ENCODE peak calls at places on chromosomes 2 and 18, in nine cellular contexts. K, W, L, R, E, J, T, B and M are unnamed samples.

GRCh38 chr2:67564076-67564475 is 166.9 kb downstream of the ETAA1 start:
- DNase-seq in K (no peak), W (no peak), L (peak), R (no peak), E (no peak), J (no peak), T (no peak), B (no peak), M (no peak)

GRCh38 chr2:45649457-45649854 is 2.0 kb upstream of the PRKCE start:
- DNase-seq in K (no peak), W (peak), L (peak), R (no peak), E (no peak), J (no peak), T (no peak), B (no peak), M (no peak)

GRCh38 chr2:28185881-28186280 is 206.8 kb upstream of the FOSL2 start:
- DNase-seq in K (no peak), W (no peak), L (peak), R (no peak), E (no peak), J (no peak), T (no peak), B (no peak), M (no peak)

GRCh38 chr2:238963970-238964331 is 116.1 kb downstream of the TWIST2 start:
- DNase-seq in K (no peak), W (no peak), L (no peak), R (no peak), E (no peak), J (no peak), T (no peak), B (no peak), M (no peak)

GRCh38 chr18:54086046-54086802 is 138.2 kb downstream of the MBD2 start:
- DNase-seq in K (no peak), W (no peak), L (no peak), R (no peak), E (no peak), J (no peak), T (no peak), B (no peak), M (no peak)

GRCh38 chr2:200308001-200308400 is 1.5 kb downstream of the SPATS2L start:
- DNase-seq in K (no peak), W (no peak), L (peak), R (no peak), E (no peak), J (no peak), T (no peak), B (no peak), M (no peak)

GRCh38 chr2:217761645-217762277 is 241.0 kb downstream of the TNS1 start:
- DNase-seq in K (no peak), W (no peak), L (no peak), R (no peak), E (no peak), J (no peak), T (no peak), B (no peak), M (no peak)

GRCh38 chr2:96539215-96539920 is 2.8 kb downstream of the ARID5A start:
- DNase-seq in K (peak), W (no peak), L (no peak), R (no peak), E (no peak), J (no peak), T (no peak), B (no peak), M (no peak)

GRCh38 chr2:231110551-231110950 is 14.3 kb downstream of the HTR2B start:
- DNase-seq in K (no peak), W (no peak), L (peak), R (no peak), E (no peak), J (no peak), T (no peak), B (no peak), M (no peak)

GRCh38 chr2:8574196-8575010 is 107.5 kb upstream of the ID2 start:
- DNase-seq in K (peak), W (peak), L (no peak), R (no peak), E (peak), J (no peak), T (peak), B (no peak), M (peak)

GRCh38 chr18:58241026-58241679 is 197.1 kb downstream of the NEDD4L start:
- DNase-seq in K (no peak), W (no peak), L (no peak), R (no peak), E (no peak), J (no peak), T (no peak), B (no peak), M (no peak)

GRCh38 chr2:173659522-173659921 is 304.9 kb downstream of the CDCA7 start:
- DNase-seq in K (no peak), W (no peak), L (no peak), R (no peak), E (no peak), J (no peak), T (no peak), B (no peak), M (no peak)

GRCh38 chr18:49238433-49239042 is 221.9 kb downstream of the DYM start:
- DNase-seq in K (no peak), W (peak), L (peak), R (no peak), E (no peak), J (no peak), T (peak), B (no peak), M (no peak)

GRCh38 chr2:11585071-11585470 is 51.2 kb downstream of the GREB1 start:
- DNase-seq in K (peak), W (no peak), L (no peak), R (no peak), E (peak), J (no peak), T (no peak), B (no peak), M (no peak)

GRCh38 chr2:197255550-197255949 is 55.0 kb downstream of the ANKRD44 start:
- DNase-seq in K (peak), W (peak), L (peak), R (peak), E (no peak), J (no peak), T (no peak), B (peak), M (peak)

GRCh38 chr2:101442667-101443061 is 32.2 kb downstream of the RFX8 start:
- DNase-seq in K (no peak), W (no peak), L (no peak), R (no peak), E (no peak), J (no peak), T (peak), B (no peak), M (no peak)

GRCh38 chr2:241678784-241679540 is 7.7 kb downstream of the DTYMK start:
- DNase-seq in K (no peak), W (no peak), L (no peak), R (no peak), E (no peak), J (no peak), T (no peak), B (no peak), M (no peak)

GRCh38 chr18:11828772-11829432 is 22.3 kb upstream of the CHMP1B start:
- DNase-seq in K (no peak), W (no peak), L (no peak), R (no peak), E (no peak), J (no peak), T (no peak), B (no peak), M (no peak)

GRCh38 chr2:238848941-238849853 is 1.3 kb downstream of the TWIST2 start:
- DNase-seq in K (no peak), W (no peak), L (peak), R (no peak), E (no peak), J (no peak), T (no peak), B (no peak), M (no peak)

GRCh38 chr18:3664563-3665178 is 214.7 kb downstream of the TGIF1 start:
- DNase-seq in K (no peak), W (peak), L (no peak), R (no peak), E (no peak), J (no peak), T (peak), B (no peak), M (no peak)

GRCh38 chr2:179446475-179447141 is 182.0 kb upstream of the SESTD1 start:
- DNase-seq in K (no peak), W (no peak), L (no peak), R (no peak), E (no peak), J (no peak), T (no peak), B (no peak), M (no peak)

GRCh38 chr2:195932-196331 is 67.9 kb downstream of the SH3YL1 start:
- DNase-seq in K (no peak), W (no peak), L (no peak), R (no peak), E (no peak), J (no peak), T (no peak), B (no peak), M (no peak)

GRCh38 chr2:193141-193552 is 70.7 kb downstream of the SH3YL1 start:
- DNase-seq in K (no peak), W (no peak), L (peak), R (no peak), E (no peak), J (no peak), T (no peak), B (no peak), M (no peak)

GRCh38 chr2:187825-188224 is 76.0 kb downstream of the SH3YL1 start:
- DNase-seq in K (no peak), W (no peak), L (no peak), R (no peak), E (no peak), J (no peak), T (no peak), B (no peak), M (no peak)

DNA sequence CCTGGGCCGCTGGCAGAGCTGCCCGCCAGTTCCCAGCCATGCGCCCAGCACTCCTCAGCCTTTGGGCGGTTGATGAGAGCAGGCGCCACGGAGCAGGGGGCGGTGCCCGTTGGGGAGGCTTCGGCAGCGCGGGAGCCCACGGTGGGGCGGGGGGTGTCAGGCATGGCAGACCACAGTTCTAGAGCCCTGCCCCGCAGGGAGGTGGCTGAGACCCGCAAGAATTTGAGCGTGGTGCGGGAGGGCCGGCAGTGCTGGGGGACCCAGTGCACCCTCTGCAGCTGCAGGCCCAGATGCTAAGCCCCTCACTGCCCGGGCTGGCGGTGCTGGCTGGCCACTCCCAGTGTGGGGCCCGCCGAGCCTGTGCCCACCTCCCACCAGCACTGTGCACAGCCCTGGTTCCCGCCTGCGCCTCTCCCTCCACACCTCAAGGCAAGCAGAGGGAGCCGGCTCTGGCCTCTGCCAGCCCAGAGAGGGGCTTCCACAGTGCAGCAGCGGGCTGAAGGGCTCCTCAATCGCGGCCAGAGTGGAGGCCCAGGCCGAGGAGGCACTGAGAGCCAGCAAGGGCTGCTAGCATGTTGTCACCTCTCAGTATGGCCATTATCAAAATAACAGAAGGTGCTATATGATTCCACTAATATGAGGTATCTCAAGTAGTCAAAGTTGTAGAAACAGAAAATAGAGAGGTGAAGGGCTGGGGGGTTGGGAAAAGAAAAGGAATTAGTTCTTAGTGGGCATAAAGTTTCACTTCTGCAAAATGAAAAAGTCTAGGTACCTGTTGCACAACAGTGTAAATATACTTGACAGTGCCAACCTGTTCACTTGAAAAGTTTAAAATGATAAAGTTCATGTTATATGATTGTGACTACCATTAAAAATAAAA is 72.3 kb downstream of the SH3YL1 start:
- DNase-seq in K (no peak), W (no peak), L (no peak), R (no peak), E (no peak), J (no peak), T (no peak), B (no peak), M (no peak)
- TF ChIP-seq CTCF in K (no peak), W (no peak), L (no peak), R (no peak), E (no peak), J (no peak), T (no peak), B (no peak), M (no peak)

GRCh38 chr2:202377308-202377736 is 1.2 kb downstream of the BMPR2 start:
- DNase-seq in K (peak), W (peak), L (no peak), R (peak), E (peak), J (no peak), T (peak), B (peak), M (peak)
- H3K27ac ChIP-seq in K (peak), W (peak), L (peak), R (peak), E (peak), J (peak), T (peak), B (peak), M (peak)

GRCh38 chr2:21326152-21326551 is 202.4 kb downstream of the TDRD15 start:
- DNase-seq in K (no peak), W (no peak), L (no peak), R (no peak), E (no peak), J (no peak), T (no peak), B (no peak), M (no peak)
- TF ChIP-seq CTCF in K (no peak), W (no peak), L (no peak), R (no peak), E (no peak), J (no peak), T (no peak), B (no peak), M (no peak)

GRCh38 chr2:73838889-73839539 is 10.3 kb downstream of the STAMBP start:
- DNase-seq in K (no peak), W (no peak), L (no peak), R (no peak), E (no peak), J (no peak), T (no peak), B (no peak), M (no peak)

GRCh38 chr2:73841912-73842738 is 13.4 kb downstream of the STAMBP start:
- DNase-seq in K (no peak), W (no peak), L (no peak), R (peak), E (no peak), J (no peak), T (peak), B (no peak), M (no peak)

GRCh38 chr2:73836141-73836943 is 7.6 kb downstream of the STAMBP start:
- DNase-seq in K (peak), W (no peak), L (no peak), R (no peak), E (no peak), J (no peak), T (no peak), B (no peak), M (no peak)

GRCh38 chr2:73839653-73840411 is 11.1 kb downstream of the STAMBP start:
- DNase-seq in K (no peak), W (no peak), L (no peak), R (no peak), E (no peak), J (no peak), T (no peak), B (no peak), M (no peak)

GRCh38 chr2:73837847-73838585 is 9.3 kb downstream of the STAMBP start:
- DNase-seq in K (no peak), W (no peak), L (no peak), R (no peak), E (no peak), J (no peak), T (no peak), B (no peak), M (no peak)
- H3K27ac ChIP-seq in K (peak), W (no peak), L (no peak), R (no peak), E (no peak), J (no peak), T (no peak), B (peak), M (no peak)

GRCh38 chr2:63594622-63595021 is 5.9 kb downstream of the MDH1 start:
- DNase-seq in K (no peak), W (no peak), L (no peak), R (no peak), E (no peak), J (no peak), T (peak), B (no peak), M (no peak)
- TF ChIP-seq CTCF in K (no peak), W (peak), L (no peak), R (peak), E (no peak), J (no peak), T (no peak), B (no peak), M (no peak)

GRCh38 chr18:74116628-74117554 is 30.7 kb downstream of the FBXO15 start:
- DNase-seq in K (peak), W (peak), L (peak), R (no peak), E (no peak), J (no peak), T (peak), B (no peak), M (no peak)
- H3K27ac ChIP-seq in K (no peak), W (no peak), L (no peak), R (no peak), E (no peak), J (no peak), T (no peak), B (no peak), M (no peak)

GRCh38 chr2:69210386-69210785 is 176.6 kb downstream of the GFPT1 start:
- DNase-seq in K (no peak), W (no peak), L (no peak), R (no peak), E (no peak), J (no peak), T (no peak), B (no peak), M (no peak)

GRCh38 chr2:69211111-69211510 is 175.9 kb downstream of the GFPT1 start:
- DNase-seq in K (no peak), W (no peak), L (no peak), R (no peak), E (no peak), J (no peak), T (no peak), B (no peak), M (no peak)

GRCh38 chr2:69205491-69205890 is 181.5 kb downstream of the GFPT1 start:
- DNase-seq in K (no peak), W (no peak), L (no peak), R (no peak), E (no peak), J (no peak), T (no peak), B (no peak), M (no peak)

GRCh38 chr2:69209482-69209881 is 177.5 kb downstream of the GFPT1 start:
- DNase-seq in K (no peak), W (no peak), L (no peak), R (no peak), E (no peak), J (no peak), T (no peak), B (no peak), M (no peak)

GRCh38 chr2:69208023-69208595 is 178.9 kb downstream of the GFPT1 start:
- DNase-seq in K (no peak), W (no peak), L (peak), R (no peak), E (no peak), J (no peak), T (no peak), B (no peak), M (no peak)
- TF ChIP-seq CTCF in K (no peak), W (peak), L (no peak), R (no peak), E (no peak), J (peak), T (peak), B (no peak), M (no peak)

GRCh38 chr2:159879061-159879604 is 81.1 kb upstream of the CD302 start:
- DNase-seq in K (no peak), W (no peak), L (peak), R (no peak), E (peak), J (no peak), T (no peak), B (no peak), M (no peak)

GRCh38 chr2:159882069-159882468 is 84.1 kb upstream of the CD302 start:
- DNase-seq in K (no peak), W (no peak), L (no peak), R (no peak), E (no peak), J (no peak), T (no peak), B (no peak), M (no peak)

GRCh38 chr2:159875083-159875482 is 77.1 kb upstream of the CD302 start:
- DNase-seq in K (no peak), W (no peak), L (no peak), R (no peak), E (peak), J (no peak), T (no peak), B (no peak), M (no peak)

GRCh38 chr2:159880729-159881128 is 82.7 kb upstream of the CD302 start:
- DNase-seq in K (no peak), W (no peak), L (no peak), R (no peak), E (no peak), J (no peak), T (no peak), B (no peak), M (no peak)
- H3K27ac ChIP-seq in K (no peak), W (no peak), L (no peak), R (no peak), E (no peak), J (no peak), T (no peak), B (no peak), M (no peak)

DNA sequence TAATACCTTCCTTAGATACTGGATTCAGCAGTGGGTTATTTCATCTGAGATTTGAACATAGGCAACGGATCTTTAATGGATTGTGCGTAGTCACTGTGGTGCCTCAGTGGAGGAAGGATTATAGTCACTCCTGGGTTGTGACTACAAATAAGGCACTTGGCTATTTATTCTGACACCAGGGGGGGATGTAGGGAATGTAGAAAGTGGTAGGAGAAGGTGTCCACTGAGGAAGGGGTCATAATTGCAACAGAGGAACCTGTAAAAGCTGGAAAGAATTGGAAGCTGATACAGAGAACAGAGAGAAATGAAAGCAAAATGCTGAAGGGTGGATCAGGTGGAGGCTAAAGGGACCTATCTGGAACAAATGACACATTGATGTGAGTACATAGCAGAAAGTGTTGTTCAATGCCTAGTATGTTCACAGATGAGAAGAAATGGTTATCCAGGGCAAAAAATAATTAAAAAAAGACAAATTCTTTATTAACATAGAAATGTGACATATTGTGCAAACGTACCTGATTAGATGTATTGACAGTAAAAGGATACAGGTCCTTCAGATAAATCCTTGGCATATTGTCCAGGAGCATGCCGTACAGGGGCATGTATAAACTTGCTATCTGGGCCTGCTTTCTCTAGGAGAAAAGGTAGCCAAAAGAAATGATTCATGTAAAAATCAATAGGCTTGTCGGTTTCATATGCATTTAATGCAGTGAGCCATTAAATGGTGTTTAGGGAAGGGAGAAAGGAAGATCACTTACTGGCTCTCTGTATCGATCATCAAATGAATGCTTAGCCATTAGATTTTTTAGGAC is 91.2 kb upstream of the CCDC195 start:
- DNase-seq in K (no peak), W (no peak), L (peak), R (no peak), E (no peak), J (no peak), T (no peak), B (no peak), M (no peak)
- TF ChIP-seq CTCF in K (no peak), W (peak), L (no peak), R (no peak), E (no peak), J (no peak), T (no peak), B (no peak), M (no peak)